ENCODE peak calls at places on chromosomes 2 and 18, in nine cellular contexts. E, F, R, L, D, A, P, H and M are unnamed samples.

GRCh38 chr18:45169610-45170009 is 445.7 kb upstream of the SLC14A2 start:
- DNase-seq in H (no peak), A (peak; percentile 48), L (no peak), R (no peak), F (no peak), D (no peak), E (no peak), P (no peak), M (no peak)

GRCh38 chr2:231668981-231669380 is 39.3 kb upstream of the PTMA start:
- DNase-seq in L (no peak), F (no peak), P (no peak), R (no peak), D (no peak), H (no peak), A (no peak), E (no peak), M (no peak)

GRCh38 chr2:128796321-128796720 is 477.7 kb upstream of the HS6ST1 start:
- DNase-seq in R (no peak), D (no peak), H (no peak), E (no peak), P (no peak), F (no peak), L (no peak), A (no peak), M (no peak)

GRCh38 chr2:56522605-56523089 is 338.9 kb downstream of the CCDC85A start:
- DNase-seq in P (no peak), R (no peak), F (peak; percentile 73), A (no peak), D (peak; percentile 95), H (no peak), L (peak; percentile 96), E (no peak), M (no peak)

GRCh38 chr2:188629890-188630483 is 338.3 kb downstream of the GULP1 start:
- DNase-seq in P (no peak), A (peak; percentile 54), H (no peak), F (no peak), D (no peak), L (no peak), E (no peak), R (no peak), M (no peak)

GRCh38 chr18:9333441-9334350 is 877 bp upstream of the TWSG1 start:
- DNase-seq in R (no peak), H (peak; percentile 0), D (no peak), E (no peak), F (no peak), P (peak; percentile 79), L (peak; percentile 82), A (peak; percentile 47), M (no peak)

GRCh38 chr2:42196403-42197267 is 27.5 kb downstream of the EML4 start:
- DNase-seq in R (no peak), A (peak; percentile 60), P (peak; percentile 88), L (peak; percentile 4), D (no peak), E (no peak), H (peak; percentile 25), F (no peak), M (peak; percentile 79)

GRCh38 chr2:8682719-8683667 is 1.1 kb downstream of the ID2 start:
- DNase-seq in R (no peak), E (no peak), H (peak; percentile 20), P (peak; percentile 32), D (peak; percentile 25), A (peak; percentile 72), F (peak; percentile 19), L (peak; percentile 75), M (peak; percentile 79)

GRCh38 chr2:124283090-124283489 is 258.0 kb downstream of the CNTNAP5 start:
- DNase-seq in P (no peak), D (peak; percentile 57), R (no peak), E (no peak), A (no peak), L (peak; percentile 35), H (no peak), F (peak; percentile 6), M (no peak)

GRCh38 chr2:180761224-180761623 is 219.2 kb upstream of the UBE2E3 start:
- DNase-seq in A (no peak), E (no peak), D (no peak), R (no peak), P (peak; percentile 3), H (no peak), F (no peak), L (no peak), M (no peak)

GRCh38 chr18:33720133-33720532 is 142.1 kb downstream of the ASXL3 start:
- DNase-seq in F (no peak), H (no peak), A (no peak), E (no peak), P (no peak), D (no peak), R (no peak), L (no peak), M (no peak)

GRCh38 chr2:23487735-23488492 is 102.9 kb downstream of the KLHL29 start:
- DNase-seq in A (peak; percentile 40), P (no peak), R (no peak), H (no peak), F (no peak), L (no peak), D (no peak), E (no peak), M (no peak)

GRCh38 chr2:96869281-96869823 is 528 bp downstream of the SEMA4C start:
- DNase-seq in P (peak; percentile 67), F (no peak), E (no peak), D (no peak), H (no peak), R (no peak), A (peak; percentile 92), L (no peak), M (peak; percentile 36)

GRCh38 chr2:191218292-191218898 is 26.8 kb upstream of the MYO1B start:
- DNase-seq in H (no peak), E (no peak), L (peak; percentile 41), A (no peak), P (peak; percentile 94), R (no peak), D (no peak), F (no peak), M (peak; percentile 82)

GRCh38 chr18:35968278-35968880 is 4.1 kb upstream of the RMP24 start:
- DNase-seq in H (no peak), D (no peak), F (no peak), A (no peak), L (no peak), P (no peak), R (no peak), E (no peak), M (no peak)

GRCh38 chr2:233037078-233037477 is 4.6 kb downstream of the NEU2 start:
- DNase-seq in E (no peak), D (no peak), A (no peak), L (no peak), F (no peak), R (no peak), H (no peak), P (no peak), M (no peak)

GRCh38 chr2:145230546-145230945 is 710.6 kb upstream of the ZEB2 start:
- DNase-seq in R (no peak), H (no peak), L (no peak), D (no peak), E (no peak), P (no peak), A (no peak), F (no peak), M (no peak)

GRCh38 chr2:188042412-188042811 is 249.3 kb upstream of the GULP1 start:
- DNase-seq in R (no peak), P (no peak), A (no peak), D (no peak), E (no peak), L (no peak), H (no peak), F (no peak), M (no peak)

GRCh38 chr2:108586631-108587030 is 52.4 kb downstream of the LIMS1 start:
- DNase-seq in P (no peak), F (no peak), E (no peak), L (no peak), D (no peak), A (no peak), R (no peak), H (no peak), M (no peak)

GRCh38 chr2:190303642-190304041 is 16.0 kb downstream of the HIBCH start:
- DNase-seq in E (no peak), L (no peak), R (no peak), H (no peak), F (no peak), P (no peak), A (no peak), D (no peak), M (no peak)

GRCh38 chr2:69694894-69695849 is 46.8 kb upstream of the ANXA4 start:
- DNase-seq in P (no peak), H (no peak), D (no peak), L (no peak), E (no peak), F (no peak), R (no peak), A (no peak), M (no peak)

GRCh38 chr2:157919181-157919580 is 43.1 kb upstream of the ACVR1 start:
- DNase-seq in P (no peak), E (no peak), D (no peak), A (no peak), L (no peak), H (no peak), F (no peak), R (no peak), M (no peak)

GRCh38 chr2:207694811-207695281 is 16.6 kb upstream of the CCNYL1 start:
- DNase-seq in L (no peak), A (no peak), P (no peak), E (no peak), D (no peak), R (no peak), H (no peak), F (no peak), M (no peak)

GRCh38 chr2:173323371-173323770 is 31.3 kb upstream of the CDCA7 start:
- DNase-seq in E (no peak), R (no peak), H (no peak), D (no peak), P (no peak), L (no peak), A (no peak), F (no peak), M (no peak)

GRCh38 chr2:197294260-197294659 is 16.3 kb downstream of the ANKRD44 start:
- DNase-seq in R (no peak), P (no peak), D (no peak), F (no peak), L (no peak), E (no peak), A (no peak), H (no peak), M (no peak)

GRCh38 chr2:70785137-70785911 is 5.1 kb downstream of the FIGLA start:
- DNase-seq in D (peak; percentile 7), E (no peak), R (no peak), F (no peak), P (peak; percentile 75), H (no peak), A (no peak), L (peak; percentile 29), M (peak; percentile 37)

GRCh38 chr2:55029098-55029497 is 21.2 kb downstream of the RTN4 start:
- DNase-seq in E (no peak), F (no peak), A (no peak), D (no peak), P (no peak), H (no peak), R (no peak), L (no peak), M (no peak)

GRCh38 chr2:39407516-39408296 is 29.4 kb downstream of the MAP4K3 start:
- DNase-seq in F (no peak), E (no peak), R (no peak), L (no peak), H (no peak), D (no peak), P (no peak), A (no peak), M (no peak)

GRCh38 chr2:136215449-136215848 is 97.5 kb upstream of the CXCR4 start:
- DNase-seq in P (no peak), R (no peak), L (no peak), F (no peak), E (no peak), A (no peak), D (no peak), H (no peak), M (no peak)